ENCODE peak calls at places on chromosomes 2 and 18, in four cellular contexts. N is adrenal gland, Y is aorta, S is tibial nerve. G is an unnamed sample. For H3K4me1, the result is how much of the 10 kb centered on the place peaks cover.

GRCh38 chr2:160387558-160388262 is 105.9 kb downstream of the RBMS1 start:
- DNase-seq in S (peak), N (peak), Y (peak), G (peak)

GRCh38 chr2:170930132-170931109 is 1.4 kb downstream of the GORASP2 start:
- DNase-seq in N (peak), Y (no peak), S (no peak), G (no peak)

GRCh38 chr2:46999084-46999483 is 83.5 kb upstream of the MCFD2 start:
- DNase-seq in N (no peak), S (no peak), Y (no peak), G (no peak)

GRCh38 chr18:42752921-42753320 is 362.6 kb downstream of the RIT2 start:
- DNase-seq in N (no peak), S (no peak), Y (no peak), G (no peak)

GRCh38 chr2:198441246-198441645 is 636.9 kb downstream of the PLCL1 start:
- DNase-seq in Y (no peak), N (no peak), S (no peak), G (no peak)

GRCh38 chr2:223674998-223675609 is 72.9 kb upstream of the SCG2 start:
- DNase-seq in Y (no peak), S (no peak), N (no peak), G (no peak)

GRCh38 chr18:78986018-78986481 is 6.4 kb downstream of the SALL3 start:
- DNase-seq in Y (no peak), S (no peak), N (no peak), G (no peak)

GRCh38 chr2:30871980-30872789 is 64.9 kb upstream of the CAPN13 start:
- DNase-seq in Y (no peak), N (no peak), S (no peak), G (no peak)

GRCh38 chr2:73952499-73953446 is 26.1 kb downstream of the DGUOK start:
- DNase-seq in S (no peak), Y (no peak), N (no peak), G (no peak)
- H3K4me1 ChIP-seq in S (under half), Y (under half), N (under half), G (under half)

DNA sequence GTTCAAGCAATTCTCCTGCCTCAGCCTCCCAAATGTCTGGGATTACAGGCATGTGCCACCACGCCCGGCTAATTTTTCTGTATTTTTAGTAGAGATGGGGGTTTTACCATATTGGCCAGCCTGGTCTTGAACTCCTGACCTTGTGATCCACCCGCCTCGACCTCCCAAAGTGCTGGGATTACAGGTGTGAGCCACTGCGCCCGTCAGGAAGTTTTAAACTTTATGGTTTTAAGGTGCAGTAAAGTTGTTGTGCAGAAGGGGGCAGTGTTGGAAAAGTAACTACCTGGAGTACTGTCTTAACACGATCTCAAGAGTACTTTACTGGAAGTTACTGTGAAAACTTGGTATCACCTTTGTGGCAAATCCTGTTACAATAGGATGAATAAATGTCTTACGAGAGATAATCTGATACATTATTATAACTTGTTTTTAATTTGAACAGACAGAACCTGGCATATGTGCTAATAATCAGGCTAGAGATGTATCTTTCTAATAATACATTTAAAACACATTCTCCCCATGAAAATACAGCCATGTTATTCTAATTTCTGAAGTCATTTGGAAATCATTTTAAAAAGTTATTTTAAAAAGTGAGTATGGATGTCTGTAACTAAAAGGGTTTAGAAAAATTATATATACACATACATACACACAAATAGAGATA is 10.8 kb downstream of the SPDYA start:
- DNase-seq in N (peak), Y (no peak), S (no peak), G (peak)
- H3K27ac ChIP-seq in N (no peak), Y (no peak), S (no peak), G (no peak)

GRCh38 chr2:121649402-121649651 is at the start of gene CLASP1:
- DNase-seq in S (peak), N (peak), Y (peak), G (peak)
- H3K4me1 ChIP-seq in S (under half), N (under half), Y (under half), G (half or more)

GRCh38 chr2:66581461-66582363 is 146.8 kb downstream of the MEIS1 start:
- DNase-seq in Y (peak), S (no peak), N (peak), G (no peak)

GRCh38 chr2:66580343-66580954 is 145.5 kb downstream of the MEIS1 start:
- DNase-seq in S (no peak), N (no peak), Y (no peak), G (no peak)

GRCh38 chr2:66582975-66583842 is 148.3 kb downstream of the MEIS1 start:
- DNase-seq in N (no peak), Y (no peak), S (no peak), G (no peak)

GRCh38 chr2:66584011-66584410 is 149.1 kb downstream of the MEIS1 start:
- DNase-seq in S (no peak), Y (no peak), N (no peak), G (no peak)

GRCh38 chr2:66582364-66582974 is 147.5 kb downstream of the MEIS1 start:
- DNase-seq in Y (no peak), S (no peak), N (no peak), G (no peak)
- H3K27ac ChIP-seq in Y (no peak), S (peak), N (peak), G (peak)

GRCh38 chr2:68152651-68153347 is 4.9 kb upstream of the PNO1 start:
- DNase-seq in Y (no peak), N (no peak), S (no peak), G (no peak)
- H3K4me1 ChIP-seq in Y (under half), N (under half), S (under half), G (under half)

GRCh38 chr2:35421485-35421884 is 934.1 kb upstream of the CRIM1 start:
- DNase-seq in S (no peak), Y (no peak), N (no peak), G (no peak)
- H3K27ac ChIP-seq in S (no peak), Y (no peak), N (no peak), G (no peak)

GRCh38 chr18:13220326-13220991 is 1.9 kb downstream of the LDLRAD4 start:
- DNase-seq in Y (no peak), N (peak), S (no peak), G (peak)
- H3K4me1 ChIP-seq in Y (under half), N (under half), S (under half), G (half or more)

GRCh38 chr2:235034270-235035135 is 82.7 kb downstream of the SH3BP4 start:
- DNase-seq in S (no peak), Y (no peak), N (no peak), G (no peak)
- H3K27ac ChIP-seq in S (no peak), Y (no peak), N (no peak), G (no peak)